ENCODE peak calls at places on chromosomes 11 and 22, in six cellular contexts. B is HFFc6, W is nephron progenitor cell, R is AG09319, Q is neural progenitor cell, L is fibroblast of lung. O is an unnamed sample.

GRCh38 chr11:839875-840617 is 2.3 kb downstream of the POLR2L start:
- DNase-seq in R (no peak), W (no peak), Q (no peak), B (no peak), L (no peak), O (no peak)

GRCh38 chr11:11243258-11243789 is 109.7 kb downstream of the CSNK2A3 start:
- DNase-seq in W (no peak), B (no peak), R (no peak), Q (no peak), L (no peak), O (no peak)

GRCh38 chr11:93740031-93740801 is 1.1 kb downstream of the TAF1D start:
- DNase-seq in L (peak; percentile 61), W (peak; percentile 16), R (no peak), Q (peak; percentile 23), B (peak; percentile 41), O (no peak)

GRCh38 chr11:75194147-75194546 is 43.2 kb downstream of the SLCO2B1 start:
- DNase-seq in L (no peak), R (no peak), B (no peak), W (no peak), Q (no peak), O (no peak)

GRCh38 chr22:33271390-33272161 is 213.4 kb upstream of the SYN3 start:
- DNase-seq in W (no peak), R (no peak), L (peak; percentile 54), B (no peak), Q (peak; percentile 13), O (no peak)

GRCh38 chr22:27181537-27181936 is 524.1 kb downstream of the MIAT start:
- DNase-seq in L (no peak), R (no peak), B (no peak), W (no peak), Q (no peak), O (no peak)

GRCh38 chr22:50002791-50003190 is 9.8 kb downstream of the IL17REL start:
- DNase-seq in R (no peak), B (no peak), Q (no peak), W (no peak), L (peak; percentile 21), O (no peak)

GRCh38 chr11:41660585-41660984 is 201.1 kb upstream of the LRRC4C start:
- DNase-seq in W (no peak), L (no peak), R (no peak), Q (peak; percentile 21), B (no peak), O (no peak)

GRCh38 chr22:23824476-23825245 is 14.1 kb downstream of the DERL3 start:
- DNase-seq in Q (no peak), R (no peak), L (no peak), B (no peak), W (no peak), O (no peak)

GRCh38 chr22:38313384-38313955 is 3.8 kb downstream of the CSNK1E start:
- DNase-seq in L (peak; percentile 94), R (peak; percentile 70), W (no peak), Q (peak; percentile 39), B (peak; percentile 84), O (peak; percentile 98)

GRCh38 chr11:63532799-63533475 is 3.7 kb upstream of the PLAAT4 start:
- DNase-seq in B (no peak), R (no peak), L (peak; percentile 60), Q (peak; percentile 28), W (no peak), O (no peak)

GRCh38 chr22:49446145-49446758 is 381.4 kb downstream of the BRD1 start:
- DNase-seq in R (no peak), B (no peak), Q (no peak), W (no peak), L (no peak), O (no peak)

GRCh38 chr11:108122166-108122628 is 830 bp downstream of the ACAT1 start:
- DNase-seq in B (no peak), L (peak; percentile 33), R (no peak), W (no peak), Q (peak; percentile 31), O (no peak)

GRCh38 chr11:11782532-11783110 is 59.2 kb upstream of the USP47 start:
- DNase-seq in R (no peak), B (no peak), Q (no peak), W (no peak), L (no peak), O (no peak)

GRCh38 chr11:117145393-117145761 is 1.3 kb downstream of the PAFAH1B2 start:
- DNase-seq in W (peak; percentile 48), B (peak; percentile 48), R (no peak), Q (peak; percentile 47), L (peak; percentile 56), O (no peak)

GRCh38 chr11:131043251-131043650 is 127.0 kb upstream of the SNX19 start:
- DNase-seq in L (no peak), R (no peak), W (no peak), Q (no peak), B (no peak), O (no peak)

GRCh38 chr11:6693342-6694228 is 10.4 kb upstream of the MRPL17 start:
- DNase-seq in L (peak; percentile 91), R (peak; percentile 38), W (no peak), B (peak; percentile 88), Q (no peak), O (peak; percentile 68)

GRCh38 chr11:77212314-77213007 is 84.4 kb downstream of the MYO7A start:
- DNase-seq in B (no peak), W (no peak), L (no peak), R (no peak), Q (peak; percentile 1), O (no peak)

GRCh38 chr22:16608931-16609330 is 16.3 kb upstream of the CCT8L2 start:
- DNase-seq in B (no peak), L (no peak), Q (no peak), W (no peak), R (no peak), O (no peak)

GRCh38 chr11:113163291-113164030 is 150.9 kb upstream of the TTC12 start:
- DNase-seq in R (no peak), Q (no peak), W (no peak), L (peak; percentile 2), B (no peak), O (no peak)

DNA sequence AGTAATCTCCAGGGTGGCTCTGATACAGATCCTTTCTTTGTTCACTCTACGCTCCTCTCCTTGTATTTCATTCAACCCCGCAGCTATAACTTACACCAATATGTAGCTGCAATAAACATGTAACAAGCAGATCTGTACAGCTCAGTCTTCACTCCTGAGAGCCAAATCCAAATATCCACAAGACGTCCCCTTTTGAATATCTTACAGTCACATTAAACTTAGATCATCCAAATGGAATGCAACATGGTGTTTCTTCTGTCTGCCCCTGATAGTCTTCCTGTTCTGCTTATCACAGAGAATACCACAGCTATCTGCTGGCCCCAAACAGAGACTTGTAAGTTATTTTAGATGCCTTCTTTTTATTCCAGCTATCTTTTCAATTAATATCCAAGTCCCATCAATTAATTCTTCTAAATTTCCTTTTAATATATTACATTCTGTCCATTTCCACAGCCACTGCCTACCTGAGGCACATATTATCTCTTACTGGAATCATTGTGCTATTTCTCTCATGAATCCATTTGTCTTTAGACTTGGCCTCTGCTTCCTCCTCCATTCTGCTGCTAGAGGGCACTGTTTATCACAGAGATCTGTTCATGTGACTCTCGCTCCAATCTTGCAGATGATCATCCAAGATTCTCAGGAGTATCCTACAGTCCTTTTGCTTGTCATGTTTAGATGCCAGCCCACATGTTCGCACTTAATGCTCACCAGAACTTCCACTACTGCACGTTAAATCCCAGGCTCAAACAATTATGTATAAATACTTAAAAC is 908.6 kb downstream of the NTM start:
- DNase-seq in R (no peak), L (peak; percentile 77), Q (peak; percentile 35), B (peak; percentile 45), W (no peak), O (no peak)
- TF ChIP-seq CTCF in R (peak; percentile 37), L (peak; percentile 47), Q (peak; percentile 67), B (peak; percentile 74), W (peak; percentile 53), O (peak; percentile 45)

GRCh38 chr11:128691802-128692749 is 1.8 kb upstream of the FLI1 start:
- DNase-seq in Q (peak; percentile 63), W (peak; percentile 41), B (no peak), L (no peak), R (no peak), O (no peak)
- TF ChIP-seq CTCF in Q (peak; percentile 42), W (peak; percentile 25), B (peak; percentile 68), L (no peak), R (no peak), O (no peak)

GRCh38 chr11:111762981-111763643 is 3.1 kb downstream of the PPP2R1B start:
- DNase-seq in L (peak; percentile 6), B (no peak), W (no peak), R (no peak), Q (peak; percentile 52), O (no peak)
- TF ChIP-seq CTCF in L (peak; percentile 31), B (no peak), W (no peak), R (peak; percentile 31), Q (peak; percentile 23), O (no peak)

GRCh38 chr11:79430280-79430679 is 10.6 kb downstream of the TENM4 start:
- DNase-seq in W (no peak), Q (no peak), B (no peak), L (no peak), R (no peak), O (no peak)
- TF ChIP-seq CTCF in W (no peak), Q (peak; percentile 18), B (peak; percentile 32), L (no peak), R (no peak), O (no peak)

DNA sequence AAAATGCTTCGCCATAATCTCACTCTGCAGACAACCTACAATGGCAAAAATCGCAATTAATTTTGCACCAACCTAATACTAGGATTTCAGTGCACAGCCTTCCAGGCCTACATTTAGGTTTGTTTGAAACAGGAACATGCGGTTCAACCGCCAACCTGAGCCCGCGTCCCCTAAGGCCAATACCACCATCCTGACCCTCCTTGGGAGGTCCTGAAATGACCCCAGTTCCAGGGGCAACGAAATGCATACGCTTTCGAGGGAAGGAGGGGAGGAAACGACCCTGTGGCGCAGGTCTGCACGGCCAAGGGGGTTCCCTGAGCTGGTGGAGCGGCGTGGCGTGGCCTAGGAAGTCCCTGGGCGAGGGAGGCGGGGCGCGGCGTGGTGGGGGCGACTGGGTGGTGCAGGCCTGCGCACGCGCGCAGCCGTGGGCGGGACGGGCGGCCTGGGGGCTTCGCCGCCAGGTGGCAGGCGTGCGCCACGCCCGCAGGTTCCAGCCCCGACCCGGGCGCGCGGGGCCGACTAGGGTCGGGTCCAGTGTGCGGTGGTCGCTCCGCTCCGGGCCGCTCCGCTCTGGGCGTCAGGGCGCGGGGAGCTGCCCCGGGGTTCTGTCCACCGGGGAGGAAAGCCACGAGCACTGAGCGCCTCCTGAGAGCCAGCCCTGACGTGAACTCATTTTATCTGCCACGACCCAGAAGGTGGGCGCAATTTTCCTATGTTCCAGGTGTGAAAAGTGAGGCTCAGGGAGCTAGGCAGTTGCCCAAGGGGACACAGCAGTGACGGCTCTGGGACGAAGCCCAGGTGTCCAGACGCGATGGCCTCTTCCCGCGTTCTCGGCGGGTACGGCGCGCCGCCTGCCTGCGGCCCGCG is 94.2 kb downstream of the SWAP70 start:
- DNase-seq in B (peak; percentile 52), Q (peak; percentile 88), R (no peak), L (peak; percentile 67), W (peak; percentile 93), O (peak; percentile 78)
- TF ChIP-seq CTCF in B (peak; percentile 94), Q (peak; percentile 84), R (peak; percentile 28), L (peak; percentile 13), W (peak; percentile 60), O (peak; percentile 97)

O was measured in RWPE2.